ENCODE peak calls at places on chromosome 19, in nine cellular contexts. P is RWPE1, L is fibroblast of mammary gland, F is GM10248, D is activated B cell treated with CpG ODN at 0.5 μM for 24 hours, B is C1 segment of cervical spinal cord, C is endothelial cell of umbilical vein, X is AG09319, H is T-helper 1 cell. G is an unnamed sample.

GRCh38 chr19:1402411-1403070 is 1.2 kb upstream of the GAMT start:
- DNase-seq in L (no peak), X (no peak), P (peak), D (no peak), B (no peak), F (no peak), H (no peak), C (no peak), G (no peak)

GRCh38 chr19:7415163-7415856 is 66.6 kb downstream of the ARHGEF18 start:
- DNase-seq in C (no peak), D (no peak), P (no peak), X (peak), L (peak), B (no peak), H (no peak), F (no peak), G (no peak)

GRCh38 chr19:49155005-49155826 is at the start of gene HRC:
- DNase-seq in B (no peak), X (no peak), P (no peak), C (no peak), F (no peak), H (no peak), L (no peak), D (no peak), G (no peak)

GRCh38 chr19:35143231-35143715 is at the start of gene FXYD7:
- DNase-seq in F (no peak), C (no peak), L (no peak), P (no peak), D (no peak), X (no peak), B (no peak), H (no peak), G (no peak)

GRCh38 chr19:10365518-10365917 is 14.9 kb downstream of the TYK2 start:
- DNase-seq in D (no peak), L (no peak), H (no peak), F (no peak), P (no peak), C (no peak), X (no peak), B (no peak), G (no peak)

GRCh38 chr19:12788025-12788681 is 3.1 kb upstream of the JUNB start:
- DNase-seq in P (no peak), F (no peak), B (no peak), X (no peak), D (no peak), L (no peak), C (no peak), H (no peak), G (no peak)

GRCh38 chr19:31641591-31641990 is 292.4 kb upstream of the TSHZ3 start:
- DNase-seq in C (no peak), D (no peak), F (no peak), H (no peak), B (no peak), L (no peak), P (no peak), X (no peak), G (no peak)

GRCh38 chr19:46775642-46776258 is 12.6 kb downstream of the SLC1A5 start:
- DNase-seq in L (no peak), P (no peak), F (no peak), H (no peak), B (no peak), D (no peak), C (no peak), X (no peak), G (no peak)

GRCh38 chr19:17137417-17137816 is 61.8 kb downstream of the MYO9B start:
- DNase-seq in B (no peak), L (no peak), H (no peak), X (no peak), P (no peak), D (no peak), F (no peak), C (peak), G (no peak)

GRCh38 chr19:47353307-47353712 is 4.2 kb downstream of the DHX34 start:
- DNase-seq in B (no peak), X (no peak), C (no peak), L (no peak), D (no peak), F (no peak), H (no peak), P (no peak), G (no peak)

GRCh38 chr19:47713046-47714021 is at the start of gene EHD2:
- DNase-seq in P (peak), C (peak), B (peak), D (no peak), X (peak), H (no peak), F (peak), L (peak), G (peak)

GRCh38 chr19:10961763-10962536 is 1.1 kb downstream of the SMARCA4 start:
- DNase-seq in B (no peak), F (no peak), L (no peak), X (no peak), D (no peak), C (peak), P (no peak), H (no peak), G (no peak)

GRCh38 chr19:4009990-4010807 is 2.7 kb downstream of the PIAS4 start:
- DNase-seq in C (no peak), L (no peak), B (no peak), P (no peak), F (no peak), X (no peak), D (no peak), H (no peak), G (no peak)